ENCODE peak calls at places on chromosomes 5 and 9, in four cellular contexts. J, B, V and E are unnamed samples.

GRCh38 chr5:134135091-134135655 is 20.7 kb downstream of the TCF7 start:
- DNase-seq in J (no peak), B (no peak), V (no peak), E (no peak)

GRCh38 chr9:5529683-5530221 is 19.4 kb downstream of the PDCD1LG2 start:
- DNase-seq in J (no peak), B (no peak), V (no peak), E (no peak)

GRCh38 chr9:36559036-36559695 is 13.5 kb upstream of the MELK start:
- DNase-seq in J (no peak), B (no peak), V (no peak), E (no peak)

GRCh38 chr9:92055624-92056023 is 59.6 kb downstream of the SPTLC1 start:
- DNase-seq in J (no peak), B (no peak), V (no peak), E (no peak)

GRCh38 chr5:90169078-90169477 is 240.5 kb downstream of the CETN3 start:
- DNase-seq in J (no peak), B (no peak), V (no peak), E (no peak)

GRCh38 chr9:76255781-76256455 is 138.3 kb downstream of the RFK start:
- DNase-seq in J (peak; percentile 32), B (no peak), V (no peak), E (no peak)

GRCh38 chr5:69048233-69048632 is 45.6 kb upstream of the SLC30A5 start:
- DNase-seq in J (no peak), B (no peak), V (no peak), E (no peak)

GRCh38 chr5:78269088-78269703 is 25.3 kb downstream of the AP3B1 start:
- DNase-seq in J (no peak), B (no peak), V (no peak), E (no peak)

GRCh38 chr9:121599186-121599871 is 52.1 kb upstream of the DAB2IP start:
- DNase-seq in J (peak; percentile 88), B (no peak), V (no peak), E (peak; percentile 96)

GRCh38 chr5:174454464-174454863 is 269.9 kb upstream of the MSX2 start:
- DNase-seq in J (no peak), B (no peak), V (no peak), E (no peak)

GRCh38 chr9:114031037-114031436 is 47.1 kb downstream of the AMBP start:
- DNase-seq in J (no peak), B (no peak), V (no peak), E (no peak)

GRCh38 chr9:131701434-131701781 is 38.5 kb downstream of the RAPGEF1 start:
- DNase-seq in J (no peak), B (no peak), V (no peak), E (no peak)

GRCh38 chr9:136314944-136315343 is 11.1 kb upstream of the CCDC187 start:
- DNase-seq in J (no peak), B (no peak), V (no peak), E (no peak)

GRCh38 chr9:133474215-133474614 is 4.7 kb downstream of the SLC2A6 start:
- DNase-seq in J (no peak), B (no peak), V (no peak), E (no peak)

GRCh38 chr5:10452768-10453331 is 11.2 kb downstream of the ROPN1L start:
- DNase-seq in J (no peak), B (no peak), V (no peak), E (no peak)

GRCh38 chr5:101455851-101456250 is 552.8 kb upstream of the ST8SIA4 start:
- DNase-seq in J (no peak), B (no peak), V (no peak), E (no peak)

GRCh38 chr5:104815212-104815611 is 1252.6 kb upstream of the NUDT12 start:
- DNase-seq in J (no peak), B (no peak), V (no peak), E (no peak)

GRCh38 chr5:144060598-144060997 is 109.9 kb downstream of the YIPF5 start:
- DNase-seq in J (no peak), B (no peak), V (no peak), E (no peak)

GRCh38 chr5:76765249-76765648 is 49.3 kb downstream of the F2R start:
- DNase-seq in J (no peak), B (no peak), V (no peak), E (no peak)

GRCh38 chr9:120926397-120926928 is at the start of gene TRAF1:
- DNase-seq in J (no peak), B (no peak), V (no peak), E (no peak)

GRCh38 chr5:83172655-83173054 is 95.3 kb downstream of the XRCC4 start:
- DNase-seq in J (no peak), B (no peak), V (no peak), E (no peak)

GRCh38 chr5:54184797-54185196 is 125.6 kb downstream of the ARL15 start:
- DNase-seq in J (no peak), B (no peak), V (no peak), E (no peak)

GRCh38 chr9:74519419-74519818 is 22.3 kb downstream of the RORB start:
- DNase-seq in J (no peak), B (no peak), V (no peak), E (no peak)

GRCh38 chr5:132540764-132541163 is 2.6 kb downstream of the IL5 start:
- DNase-seq in J (no peak), B (no peak), V (no peak), E (no peak)